ENCODE peak calls at places on chromosomes 12 and 14, in nine cellular contexts. I is CD4-positive, alpha-beta memory T cell; N is neural progenitor cell; T is thoracic aorta; D is adrenal gland; K is prostate gland; Z is lung; M is brain microvascular endothelial cell; B is psoas muscle. P is an unnamed sample.
A peak's percentile ranks its signal among the peaks of the same experiment; 100 is the strongest.

GRCh38 chr12:12916135-12916956 is 25.0 kb downstream of the GPRC5A start:
- DNase-seq in Z (peak; percentile 85), D (peak; percentile 89), B (peak; percentile 89), I (peak; percentile 80), T (peak; percentile 50), N (peak; percentile 84), K (peak; percentile 81), M (peak; percentile 74), P (peak; percentile 66)

GRCh38 chr12:58741226-58741625 is 179.1 kb downstream of the LRIG3 start:
- DNase-seq in T (no peak), K (no peak), D (no peak), I (no peak), N (no peak), M (no peak), Z (no peak), B (no peak), P (no peak)

GRCh38 chr14:91119556-91120311 is 5.9 kb downstream of the DGLUCY start:
- DNase-seq in B (peak; percentile 80), M (peak; percentile 38), Z (no peak), N (no peak), I (no peak), K (no peak), T (no peak), D (peak; percentile 42), P (peak; percentile 78)

GRCh38 chr14:68482772-68483395 is 310.0 kb downstream of the ZFP36L1 start:
- DNase-seq in M (no peak), T (no peak), I (no peak), D (no peak), B (no peak), N (no peak), K (no peak), Z (no peak), P (no peak)

GRCh38 chr14:75222208-75222701 is 45.8 kb upstream of the TMED10 start:
- DNase-seq in B (no peak), I (no peak), K (no peak), M (peak; percentile 95), D (no peak), Z (no peak), T (no peak), N (no peak), P (peak; percentile 43)

GRCh38 chr14:50497351-50497750 is 35.0 kb downstream of the MAP4K5 start:
- DNase-seq in D (no peak), N (no peak), I (no peak), T (no peak), B (no peak), M (no peak), Z (no peak), K (no peak), P (no peak)

GRCh38 chr14:62655161-62655560 is 390.1 kb downstream of the KCNH5 start:
- DNase-seq in M (no peak), B (no peak), N (peak; percentile 76), T (no peak), I (no peak), Z (no peak), K (no peak), D (no peak), P (no peak)

GRCh38 chr12:62655524-62656160 is 189.0 kb downstream of the MON2 start:
- DNase-seq in Z (no peak), D (no peak), N (peak; percentile 53), T (no peak), I (no peak), B (no peak), M (no peak), K (no peak), P (no peak)

GRCh38 chr12:124387510-124387855 is 92.6 kb downstream of the RFLNA start:
- DNase-seq in K (no peak), T (no peak), Z (peak; percentile 47), D (peak; percentile 81), N (no peak), B (peak; percentile 95), I (no peak), M (no peak), P (no peak)

GRCh38 chr12:95238150-95238549 is 20.5 kb downstream of the VEZT start:
- DNase-seq in K (no peak), M (no peak), Z (no peak), D (no peak), B (no peak), N (no peak), I (no peak), T (no peak), P (no peak)

GRCh38 chr12:95240556-95240955 is 22.9 kb downstream of the VEZT start:
- DNase-seq in T (no peak), M (no peak), B (no peak), I (no peak), Z (no peak), D (no peak), N (no peak), K (no peak), P (no peak)

GRCh38 chr12:95241761-95242506 is 24.3 kb downstream of the VEZT start:
- DNase-seq in D (no peak), T (no peak), I (no peak), K (no peak), N (no peak), Z (no peak), B (no peak), M (no peak), P (no peak)

GRCh38 chr12:95239216-95239615 is 21.6 kb downstream of the VEZT start:
- DNase-seq in N (no peak), Z (no peak), T (no peak), I (no peak), K (no peak), D (no peak), B (no peak), M (no peak), P (no peak)

DNA sequence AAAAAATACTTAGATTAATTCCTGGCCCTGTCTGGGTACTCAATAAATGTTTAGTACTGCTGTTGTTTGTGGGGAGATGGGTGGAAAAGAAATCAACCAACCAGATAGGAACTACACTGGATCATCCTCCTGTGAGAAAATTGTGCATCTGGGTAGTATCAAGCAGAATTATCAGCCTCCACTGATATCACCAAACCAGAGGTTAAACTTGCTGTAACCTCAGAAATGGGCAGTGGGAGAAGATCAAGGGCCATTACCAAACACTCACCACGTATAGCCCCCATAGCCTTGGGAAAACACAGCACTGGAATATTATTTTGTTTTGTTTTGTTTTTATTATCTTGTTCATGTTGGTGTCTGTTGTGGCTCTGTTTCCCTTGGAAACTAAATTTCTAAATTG is 19.7 kb downstream of the VEZT start:
- DNase-seq in K (no peak), M (no peak), D (no peak), Z (no peak), B (no peak), I (no peak), T (no peak), N (no peak), P (no peak)
- H3K36me3 ChIP-seq in K (no peaks in the 10 kb centered on the region), M (peaks cover 1% of the 10 kb centered on the region), D (no peaks in the 10 kb centered on the region), Z (no peaks in the 10 kb centered on the region), B (peaks cover 7% of the 10 kb centered on the region), I (no peaks in the 10 kb centered on the region), T (no peaks in the 10 kb centered on the region), N (peaks cover 16% of the 10 kb centered on the region), P (peaks cover 11% of the 10 kb centered on the region)

GRCh38 chr14:105421723-105422615 is 2.3 kb downstream of the MTA1 start:
- DNase-seq in D (no peak), M (no peak), K (no peak), I (no peak), Z (no peak), N (no peak), B (peak; percentile 51), T (no peak), P (no peak)
- H3K36me3 ChIP-seq in D (no peaks in the 10 kb centered on the region), M (peaks cover 2% of the 10 kb centered on the region), K (no peaks in the 10 kb centered on the region), I (no peaks in the 10 kb centered on the region), Z (no peaks in the 10 kb centered on the region), N (no peaks in the 10 kb centered on the region), B (peaks cover 5% of the 10 kb centered on the region), T (no peaks in the 10 kb centered on the region), P (no peaks in the 10 kb centered on the region)

GRCh38 chr12:6842075-6842474 is 1.4 kb downstream of the GNB3 start:
- DNase-seq in K (no peak), B (peak; percentile 12), N (no peak), Z (no peak), I (no peak), T (no peak), M (no peak), D (no peak), P (no peak)
- H3K36me3 ChIP-seq in K (no peaks in the 10 kb centered on the region), B (no peaks in the 10 kb centered on the region), N (no peaks in the 10 kb centered on the region), Z (no peaks in the 10 kb centered on the region), I (no peaks in the 10 kb centered on the region), T (peaks cover 37% of the 10 kb centered on the region), M (peaks cover 69% of the 10 kb centered on the region), D (no peaks in the 10 kb centered on the region), P (peaks cover 24% of the 10 kb centered on the region)

GRCh38 chr12:133190176-133190575 is 8.9 kb downstream of the ZNF268 start:
- DNase-seq in B (no peak), I (no peak), N (no peak), T (no peak), M (no peak), Z (no peak), K (no peak), D (no peak), P (no peak)
- H3K36me3 ChIP-seq in B (peaks cover 98% of the 10 kb centered on the region), I (peaks cover 89% of the 10 kb centered on the region), N (peaks cover 93% of the 10 kb centered on the region), T (peaks cover 96% of the 10 kb centered on the region), M (peaks cover 84% of the 10 kb centered on the region), Z (peaks cover 69% of the 10 kb centered on the region), K (peaks cover 46% of the 10 kb centered on the region), D (no peaks in the 10 kb centered on the region), P (peaks cover 81% of the 10 kb centered on the region)

GRCh38 chr12:111733340-111733739 is 33.4 kb upstream of the ALDH2 start:
- DNase-seq in I (no peak), N (no peak), M (no peak), Z (no peak), B (no peak), K (no peak), T (no peak), D (no peak), P (no peak)

GRCh38 chr12:111728795-111729194 is 37.9 kb upstream of the ALDH2 start:
- DNase-seq in I (no peak), B (no peak), Z (no peak), M (no peak), N (no peak), K (no peak), D (no peak), T (no peak), P (no peak)

GRCh38 chr12:111730420-111730819 is 36.3 kb upstream of the ALDH2 start:
- DNase-seq in I (no peak), M (no peak), B (no peak), D (no peak), Z (no peak), N (no peak), T (no peak), K (no peak), P (no peak)
- H3K36me3 ChIP-seq in I (no peaks in the 10 kb centered on the region), M (no peaks in the 10 kb centered on the region), B (peaks cover 88% of the 10 kb centered on the region), D (no peaks in the 10 kb centered on the region), Z (peaks cover 6% of the 10 kb centered on the region), N (no peaks in the 10 kb centered on the region), T (peaks cover 17% of the 10 kb centered on the region), K (no peaks in the 10 kb centered on the region), P (no peaks in the 10 kb centered on the region)

GRCh38 chr14:64915797-64916196 is 1.5 kb downstream of the CHURC1 start:
- DNase-seq in N (no peak), D (no peak), K (no peak), Z (no peak), M (no peak), B (no peak), T (no peak), I (no peak), P (no peak)
- H3K36me3 ChIP-seq in N (no peaks in the 10 kb centered on the region), D (no peaks in the 10 kb centered on the region), K (no peaks in the 10 kb centered on the region), Z (no peaks in the 10 kb centered on the region), M (peaks cover 2% of the 10 kb centered on the region), B (no peaks in the 10 kb centered on the region), T (no peaks in the 10 kb centered on the region), I (no peaks in the 10 kb centered on the region), P (peaks cover 11% of the 10 kb centered on the region)

GRCh38 chr14:104706733-104707628 is 17.0 kb upstream of the ADSS1 start:
- DNase-seq in K (no peak), B (no peak), Z (no peak), I (no peak), D (no peak), N (no peak), M (no peak), T (no peak), P (no peak)
- H3K36me3 ChIP-seq in K (peaks cover 4% of the 10 kb centered on the region), B (peaks cover 50% of the 10 kb centered on the region), Z (no peaks in the 10 kb centered on the region), I (peaks cover 15% of the 10 kb centered on the region), D (no peaks in the 10 kb centered on the region), N (no peaks in the 10 kb centered on the region), M (peaks cover 68% of the 10 kb centered on the region), T (peaks cover 48% of the 10 kb centered on the region), P (peaks cover 2% of the 10 kb centered on the region)